ENCODE peak calls at places on chromosomes 6 and 20, in nine cellular contexts. Z, C, R, X, V, U, T, M and A are unnamed samples.

GRCh38 chr6:33008944-33009861 is at the start of gene HLA-DOA:
- DNase-seq in Z (peak), C (no peak), R (peak), X (peak), V (peak), U (no peak), T (no peak), M (no peak), A (no peak)

GRCh38 chr20:25270829-25271251 is 23.0 kb downstream of the PYGB start:
- DNase-seq in Z (no peak), C (no peak), R (no peak), X (no peak), V (no peak), U (peak), T (no peak), M (peak), A (no peak)

GRCh38 chr20:63025534-63026331 is 19.0 kb upstream of the BHLHE23 start:
- DNase-seq in Z (peak), C (peak), R (peak), X (peak), V (no peak), U (no peak), T (peak), M (no peak), A (no peak)

GRCh38 chr6:134035823-134036296 is 16.6 kb downstream of the SLC2A12 start:
- DNase-seq in Z (peak), C (peak), R (no peak), X (peak), V (no peak), U (no peak), T (peak), M (peak), A (no peak)

GRCh38 chr6:44373787-44374186 is 13.7 kb upstream of the CDC5L start:
- DNase-seq in Z (no peak), C (peak), R (no peak), X (peak), V (no peak), U (no peak), T (no peak), M (no peak), A (no peak)

GRCh38 chr6:169144356-169144755 is 109.3 kb downstream of the THBS2 start:
- DNase-seq in Z (no peak), C (no peak), R (no peak), X (no peak), V (no peak), U (no peak), T (no peak), M (no peak), A (no peak)

GRCh38 chr6:38797391-38797790 is 82.3 kb downstream of the DNAH8 start:
- DNase-seq in Z (no peak), C (no peak), R (no peak), X (no peak), V (no peak), U (no peak), T (no peak), M (no peak), A (no peak)

GRCh38 chr6:164154588-164154987 is 740.1 kb downstream of the QKI start:
- DNase-seq in Z (no peak), C (no peak), R (no peak), X (no peak), V (no peak), U (no peak), T (no peak), M (no peak), A (no peak)

GRCh38 chr6:22558288-22558882 is 11.0 kb upstream of the HDGFL1 start:
- DNase-seq in Z (no peak), C (peak), R (no peak), X (peak), V (no peak), U (no peak), T (no peak), M (no peak), A (no peak)